ENCODE peak calls at places on chromosomes 13 and 19, in five cellular contexts. One of them, this sample, is unnamed.
A peak's percentile ranks its signal among the peaks of the same experiment; 100 is the strongest.

GRCh38 chr19:8639821-8640401 is 9.5 kb downstream of the NFILZ start:
- DNase-seq in K562: peak; percentile 3
- DNase-seq in HCT116: no peak
- DNase-seq in WTC11: no peak
- DNase-seq in H1: no peak
- DNase-seq in this sample: no peak

GRCh38 chr13:38804536-38804935 is 117.7 kb downstream of the FREM2 start:
- DNase-seq in K562: no peak
- DNase-seq in HCT116: no peak
- DNase-seq in WTC11: no peak
- DNase-seq in H1: no peak
- DNase-seq in this sample: no peak

GRCh38 chr13:73335226-73335625 is 276.4 kb downstream of the KLF5 start:
- DNase-seq in K562: no peak
- DNase-seq in HCT116: peak; percentile 59
- DNase-seq in WTC11: no peak
- DNase-seq in H1: no peak
- DNase-seq in this sample: no peak

GRCh38 chr13:78228211-78228610 is 309.6 kb upstream of the EDNRB start:
- DNase-seq in K562: no peak
- DNase-seq in HCT116: no peak
- DNase-seq in WTC11: no peak
- DNase-seq in H1: no peak
- DNase-seq in this sample: no peak

GRCh38 chr13:110582421-110582954 is 21.0 kb upstream of the RAB20 start:
- DNase-seq in K562: no peak
- DNase-seq in HCT116: no peak
- DNase-seq in WTC11: no peak
- DNase-seq in H1: no peak
- DNase-seq in this sample: no peak

GRCh38 chr19:4052114-4052992 is 14.3 kb downstream of the ZBTB7A start:
- DNase-seq in K562: no peak
- DNase-seq in HCT116: no peak
- DNase-seq in WTC11: no peak
- DNase-seq in H1: no peak
- DNase-seq in this sample: no peak

GRCh38 chr13:49220856-49221614 is 897 bp downstream of the MLNR start:
- DNase-seq in K562: no peak
- DNase-seq in HCT116: no peak
- DNase-seq in WTC11: peak; percentile 40
- DNase-seq in H1: peak; percentile 73
- DNase-seq in this sample: no peak

GRCh38 chr19:45577111-45577905 is 7.3 kb downstream of the OPA3 start:
- DNase-seq in K562: no peak
- DNase-seq in HCT116: no peak
- DNase-seq in WTC11: no peak
- DNase-seq in H1: no peak
- DNase-seq in this sample: no peak

GRCh38 chr13:110499621-110500281 is 61.8 kb downstream of the RAB20 start:
- DNase-seq in K562: no peak
- DNase-seq in HCT116: no peak
- DNase-seq in WTC11: no peak
- DNase-seq in H1: no peak
- DNase-seq in this sample: no peak

GRCh38 chr19:14081797-14082674 is 3.5 kb downstream of the C19orf67 start:
- DNase-seq in K562: no peak
- DNase-seq in HCT116: no peak
- DNase-seq in WTC11: no peak
- DNase-seq in H1: no peak
- DNase-seq in this sample: no peak

GRCh38 chr13:26759907-26760834 is at the start of gene GPR12:
- DNase-seq in K562: no peak
- DNase-seq in HCT116: no peak
- DNase-seq in WTC11: peak; percentile 16
- DNase-seq in H1: no peak
- DNase-seq in this sample: no peak

GRCh38 chr19:17719730-17720486 is 628 bp downstream of the MAP1S start:
- DNase-seq in K562: peak; percentile 67
- DNase-seq in HCT116: no peak
- DNase-seq in WTC11: no peak
- DNase-seq in H1: no peak
- DNase-seq in this sample: no peak

GRCh38 chr19:10321417-10321797 is 5.6 kb upstream of the FDX2 start:
- DNase-seq in K562: no peak
- DNase-seq in HCT116: no peak
- DNase-seq in WTC11: no peak
- DNase-seq in H1: no peak
- DNase-seq in this sample: no peak

GRCh38 chr13:58682616-58683015 is 1051.1 kb downstream of the PCDH17 start:
- DNase-seq in K562: no peak
- DNase-seq in HCT116: no peak
- DNase-seq in WTC11: no peak
- DNase-seq in H1: no peak
- DNase-seq in this sample: no peak

DNA sequence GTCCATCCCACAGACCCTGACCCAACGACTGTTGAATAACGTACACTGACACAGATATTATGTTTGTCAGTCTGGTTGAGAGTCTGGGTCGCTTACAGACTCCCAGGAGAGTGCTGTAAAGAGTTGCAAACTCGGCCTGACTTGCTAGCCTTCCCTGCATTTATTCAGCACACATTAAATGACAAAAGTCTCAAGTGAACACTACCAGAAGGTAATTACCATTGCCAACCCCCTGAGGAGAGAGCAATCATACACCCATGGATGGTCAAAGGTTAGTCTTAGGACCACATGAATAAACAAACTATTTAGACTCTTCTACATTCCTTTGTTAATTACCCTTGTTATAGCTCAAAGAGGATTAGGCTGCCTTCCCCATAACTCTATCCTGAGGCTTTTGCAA is 1048.6 kb downstream of the PCDH17 start:
- DNase-seq in K562: no peak
- DNase-seq in HCT116: no peak
- DNase-seq in WTC11: no peak
- DNase-seq in H1: no peak
- DNase-seq in this sample: no peak
- TF ChIP-seq SP1 in K562: no peak
- TF ChIP-seq SP1 in HCT116: no peak
- TF ChIP-seq SP1 in WTC11: no peak
- TF ChIP-seq SP1 in H1: no peak
- TF ChIP-seq SP1 in this sample: no peak

GRCh38 chr19:35232912-35233311 is 4.4 kb upstream of the FAM187B start:
- DNase-seq in K562: no peak
- DNase-seq in HCT116: no peak
- DNase-seq in WTC11: no peak
- DNase-seq in H1: no peak
- DNase-seq in this sample: no peak
- TF ChIP-seq SP1 in K562: no peak
- TF ChIP-seq SP1 in HCT116: no peak
- TF ChIP-seq SP1 in WTC11: no peak
- TF ChIP-seq SP1 in H1: no peak
- TF ChIP-seq SP1 in this sample: no peak

DNA sequence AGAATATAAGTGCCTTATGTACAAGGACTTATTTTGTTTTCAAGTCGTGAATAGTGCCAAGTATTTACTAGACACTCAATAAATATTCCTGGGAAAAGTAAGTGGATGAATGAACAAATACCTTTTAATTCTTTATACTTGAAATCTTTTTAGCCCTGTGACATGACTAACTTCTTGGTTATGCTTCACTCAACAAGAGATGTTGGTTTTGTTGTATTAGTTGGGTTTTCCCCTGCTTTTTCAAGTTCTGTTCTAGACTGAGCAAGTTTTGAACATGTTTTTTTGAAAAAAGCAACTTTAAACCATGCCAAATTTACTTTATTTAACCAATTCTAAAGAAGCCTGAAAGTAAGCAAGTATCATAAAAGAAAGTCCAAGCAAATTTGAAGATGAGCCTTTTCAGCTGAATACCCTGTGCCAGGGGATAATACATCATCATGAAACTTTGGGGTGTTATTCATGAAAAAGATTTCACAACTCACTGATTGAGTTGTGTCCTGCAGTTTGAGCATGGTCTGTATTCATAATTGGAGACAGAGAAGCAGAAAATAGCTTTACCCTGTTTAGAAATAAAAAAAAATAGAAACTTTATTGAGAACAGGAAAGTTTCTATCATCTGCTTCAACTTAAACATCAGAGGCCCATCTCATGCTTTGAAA is 11.1 kb downstream of the LMO7 start:
- DNase-seq in K562: no peak
- DNase-seq in HCT116: no peak
- DNase-seq in WTC11: no peak
- DNase-seq in H1: no peak
- DNase-seq in this sample: no peak
- TF ChIP-seq SP1 in K562: no peak
- TF ChIP-seq SP1 in HCT116: no peak
- TF ChIP-seq SP1 in WTC11: no peak
- TF ChIP-seq SP1 in H1: no peak
- TF ChIP-seq SP1 in this sample: no peak

GRCh38 chr13:95833713-95834112 is 156.8 kb downstream of the DNAJC3 start:
- DNase-seq in K562: peak; percentile 7
- DNase-seq in HCT116: no peak
- DNase-seq in WTC11: no peak
- DNase-seq in H1: no peak
- DNase-seq in this sample: no peak
- TF ChIP-seq SP1 in K562: no peak
- TF ChIP-seq SP1 in HCT116: no peak
- TF ChIP-seq SP1 in WTC11: no peak
- TF ChIP-seq SP1 in H1: no peak
- TF ChIP-seq SP1 in this sample: no peak

GRCh38 chr19:55525289-55526101 is 11.4 kb downstream of the SBK2 start:
- DNase-seq in K562: no peak
- DNase-seq in HCT116: no peak
- DNase-seq in WTC11: no peak
- DNase-seq in H1: no peak
- DNase-seq in this sample: no peak
- TF ChIP-seq SP1 in K562: no peak
- TF ChIP-seq SP1 in HCT116: no peak
- TF ChIP-seq SP1 in WTC11: no peak
- TF ChIP-seq SP1 in H1: no peak
- TF ChIP-seq SP1 in this sample: no peak

GRCh38 chr19:49565261-49565660 is 15.1 kb downstream of the NOSIP start:
- DNase-seq in K562: no peak
- DNase-seq in HCT116: no peak
- DNase-seq in WTC11: no peak
- DNase-seq in H1: no peak
- DNase-seq in this sample: no peak

GRCh38 chr19:49566302-49566701 is 14.1 kb downstream of the NOSIP start:
- DNase-seq in K562: no peak
- DNase-seq in HCT116: no peak
- DNase-seq in WTC11: no peak
- DNase-seq in H1: no peak
- DNase-seq in this sample: no peak

GRCh38 chr19:49570997-49571676 is 9.2 kb downstream of the NOSIP start:
- DNase-seq in K562: no peak
- DNase-seq in HCT116: no peak
- DNase-seq in WTC11: no peak
- DNase-seq in H1: no peak
- DNase-seq in this sample: peak; percentile 39

GRCh38 chr19:49570138-49570856 is 10.1 kb downstream of the NOSIP start:
- DNase-seq in K562: peak; percentile 81
- DNase-seq in HCT116: peak; percentile 83
- DNase-seq in WTC11: peak; percentile 62
- DNase-seq in H1: peak; percentile 70
- DNase-seq in this sample: peak; percentile 81

DNA sequence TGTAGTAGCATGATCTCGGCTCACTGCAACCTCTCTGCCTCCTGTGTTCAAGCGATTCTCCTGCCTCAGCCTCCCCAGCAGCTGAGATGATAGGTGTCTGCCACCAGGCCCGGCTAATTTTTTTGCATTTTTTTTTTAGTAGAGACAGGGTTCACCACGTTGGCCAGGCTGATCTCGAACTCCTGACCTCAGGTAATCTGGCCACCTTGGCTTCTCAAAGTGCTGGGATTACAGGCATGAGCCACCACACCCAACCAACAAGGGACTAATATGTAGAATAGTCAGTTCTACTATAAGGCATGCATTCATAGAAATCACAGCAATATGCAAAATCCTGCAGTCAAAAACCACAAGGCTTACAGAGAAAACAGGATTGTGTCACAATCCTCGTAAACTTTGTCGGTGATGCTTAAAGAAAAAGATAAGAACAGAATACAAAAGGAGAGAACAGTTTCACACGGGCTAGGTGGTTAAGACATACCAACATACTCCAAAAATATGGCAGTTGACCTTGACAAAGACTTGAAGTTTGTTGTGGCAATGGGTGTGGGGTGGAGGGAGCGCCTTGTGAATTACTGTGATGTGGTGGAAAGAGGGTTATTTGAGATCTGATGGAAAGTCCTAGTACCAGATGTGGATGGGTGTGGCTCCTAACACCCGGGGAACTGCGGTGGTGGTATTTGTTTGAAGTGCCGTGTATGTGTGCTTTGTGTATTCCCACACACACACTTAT is 12.5 kb downstream of the NOSIP start:
- DNase-seq in K562: peak; percentile 36
- DNase-seq in HCT116: no peak
- DNase-seq in WTC11: no peak
- DNase-seq in H1: no peak
- DNase-seq in this sample: no peak
- TF ChIP-seq SP1 in K562: no peak
- TF ChIP-seq SP1 in HCT116: no peak
- TF ChIP-seq SP1 in WTC11: no peak
- TF ChIP-seq SP1 in H1: no peak
- TF ChIP-seq SP1 in this sample: no peak

GRCh38 chr13:34577051-34577450 is 365.0 kb upstream of the NBEA start:
- DNase-seq in K562: no peak
- DNase-seq in HCT116: no peak
- DNase-seq in WTC11: no peak
- DNase-seq in H1: no peak
- DNase-seq in this sample: no peak

GRCh38 chr13:34578917-34579316 is 363.2 kb upstream of the NBEA start:
- DNase-seq in K562: no peak
- DNase-seq in HCT116: no peak
- DNase-seq in WTC11: no peak
- DNase-seq in H1: no peak
- DNase-seq in this sample: no peak

GRCh38 chr13:34578471-34578870 is 363.6 kb upstream of the NBEA start:
- DNase-seq in K562: no peak
- DNase-seq in HCT116: no peak
- DNase-seq in WTC11: no peak
- DNase-seq in H1: no peak
- DNase-seq in this sample: no peak
- TF ChIP-seq SP1 in K562: no peak
- TF ChIP-seq SP1 in HCT116: no peak
- TF ChIP-seq SP1 in WTC11: no peak
- TF ChIP-seq SP1 in H1: no peak
- TF ChIP-seq SP1 in this sample: no peak

This sample was measured in HEK293T.